ENCODE peak calls at places on chromosomes 1 and 21, in seven cellular contexts. H, Q, G, I, W, O and F are unnamed samples.

GRCh38 chr1:200108659-200109058 is 81.1 kb downstream of the NR5A2 start:
- DNase-seq in H (no peak), W (no peak), I (no peak), Q (no peak), G (no peak), O (no peak), F (no peak)

GRCh38 chr1:56958526-56958925 is 7.3 kb downstream of the C8B start:
- DNase-seq in G (no peak), W (no peak), Q (no peak), I (peak; percentile 27), O (no peak), H (no peak), F (no peak)

GRCh38 chr21:16377857-16378256 is 648.1 kb downstream of the USP25 start:
- DNase-seq in G (no peak), Q (no peak), H (no peak), O (no peak), I (no peak), W (no peak), F (no peak)

GRCh38 chr1:71862756-71863155 is 419.6 kb downstream of the NEGR1 start:
- DNase-seq in I (no peak), Q (no peak), W (no peak), H (no peak), G (no peak), O (no peak), F (no peak)

GRCh38 chr21:45796003-45796402 is 152.5 kb downstream of the PCBP3 start:
- DNase-seq in Q (no peak), I (no peak), O (no peak), W (no peak), G (no peak), H (no peak), F (no peak)

GRCh38 chr1:38114231-38114630 is 67.6 kb upstream of the POU3F1 start:
- DNase-seq in Q (no peak), O (no peak), I (no peak), H (no peak), W (peak; percentile 4), G (no peak), F (no peak)

GRCh38 chr1:90045853-90046563 is 51.1 kb downstream of the ZNF326 start:
- DNase-seq in W (peak; percentile 6), G (no peak), I (no peak), O (peak; percentile 3), H (no peak), Q (peak; percentile 25), F (no peak)

GRCh38 chr21:29376556-29376955 is 77.8 kb downstream of the BACH1 start:
- DNase-seq in Q (peak; percentile 42), H (peak; percentile 22), O (peak; percentile 24), G (peak; percentile 69), I (peak; percentile 36), W (peak; percentile 49), F (peak; percentile 54)

GRCh38 chr1:21620461-21620860 is 48.7 kb downstream of the RAP1GAP start:
- DNase-seq in G (no peak), Q (no peak), I (peak; percentile 57), W (no peak), H (no peak), O (no peak), F (no peak)

GRCh38 chr21:46008893-46009635 is 27.5 kb downstream of the COL6A1 start:
- DNase-seq in Q (no peak), H (no peak), G (no peak), O (no peak), W (no peak), I (no peak), F (no peak)